ENCODE peak calls at places on chromosomes 4 and X, in six cellular contexts. One of them, this sample, is unnamed.

GRCh38 chr4:86558258-86558657 is 35.9 kb upstream of the PTPN13 start:
- DNase-seq in left lung: no peak
- DNase-seq in uterus: no peak
- DNase-seq in thoracic aorta: no peak
- DNase-seq in HL-60: no peak
- DNase-seq in AG04450: no peak
- DNase-seq in this sample: no peak

GRCh38 chrX:40099046-40099968 is 1.5 kb upstream of the BCOR start:
- DNase-seq in HL-60: peak; percentile 70
- DNase-seq in thoracic aorta: no peak
- DNase-seq in AG04450: no peak
- DNase-seq in uterus: peak; percentile 43
- DNase-seq in left lung: peak; percentile 84
- DNase-seq in this sample: peak; percentile 85

GRCh38 chr4:150209140-150209829 is 131.0 kb downstream of the DCLK2 start:
- DNase-seq in AG04450: peak; percentile 44
- DNase-seq in thoracic aorta: no peak
- DNase-seq in uterus: peak; percentile 55
- DNase-seq in left lung: no peak
- DNase-seq in HL-60: peak; percentile 12
- DNase-seq in this sample: peak; percentile 64

GRCh38 chr4:6834867-6835266 is 52.3 kb downstream of the KIAA0232 start:
- DNase-seq in left lung: no peak
- DNase-seq in HL-60: no peak
- DNase-seq in AG04450: no peak
- DNase-seq in uterus: no peak
- DNase-seq in thoracic aorta: no peak
- DNase-seq in this sample: no peak

GRCh38 chr4:129138762-129139496 is 43.0 kb downstream of the C4orf33 start:
- DNase-seq in uterus: no peak
- DNase-seq in left lung: no peak
- DNase-seq in HL-60: no peak
- DNase-seq in AG04450: no peak
- DNase-seq in thoracic aorta: no peak
- DNase-seq in this sample: no peak

GRCh38 chr4:124135409-124135813 is 577.1 kb downstream of the ANKRD50 start:
- DNase-seq in uterus: no peak
- DNase-seq in HL-60: no peak
- DNase-seq in AG04450: no peak
- DNase-seq in left lung: no peak
- DNase-seq in thoracic aorta: no peak
- DNase-seq in this sample: no peak

GRCh38 chr4:40196724-40197281 is at the start of gene RHOH:
- DNase-seq in uterus: no peak
- DNase-seq in AG04450: no peak
- DNase-seq in left lung: no peak
- DNase-seq in thoracic aorta: no peak
- DNase-seq in HL-60: peak; percentile 18
- DNase-seq in this sample: peak; percentile 95

GRCh38 chr4:71266090-71266794 is 72.6 kb upstream of the SLC4A4 start:
- DNase-seq in AG04450: peak; percentile 63
- DNase-seq in uterus: no peak
- DNase-seq in left lung: no peak
- DNase-seq in HL-60: no peak
- DNase-seq in thoracic aorta: no peak
- DNase-seq in this sample: peak; percentile 35

GRCh38 chrX:88613338-88613737 is 133.7 kb upstream of the CPXCR1 start:
- DNase-seq in uterus: no peak
- DNase-seq in AG04450: no peak
- DNase-seq in thoracic aorta: no peak
- DNase-seq in left lung: no peak
- DNase-seq in HL-60: no peak
- DNase-seq in this sample: no peak

GRCh38 chr4:140096483-140096861 is 57.5 kb downstream of the MAML3 start:
- DNase-seq in left lung: no peak
- DNase-seq in HL-60: no peak
- DNase-seq in thoracic aorta: no peak
- DNase-seq in uterus: no peak
- DNase-seq in AG04450: no peak
- DNase-seq in this sample: no peak

GRCh38 chr4:140094701-140095420 is 59.1 kb downstream of the MAML3 start:
- DNase-seq in left lung: peak; percentile 89
- DNase-seq in HL-60: peak; percentile 92
- DNase-seq in thoracic aorta: no peak
- DNase-seq in AG04450: no peak
- DNase-seq in uterus: no peak
- DNase-seq in this sample: no peak

GRCh38 chr4:140096921-140097320 is 57.1 kb downstream of the MAML3 start:
- DNase-seq in HL-60: no peak
- DNase-seq in left lung: no peak
- DNase-seq in uterus: no peak
- DNase-seq in thoracic aorta: no peak
- DNase-seq in AG04450: no peak
- DNase-seq in this sample: no peak

GRCh38 chr4:140097572-140097971 is 56.4 kb downstream of the MAML3 start:
- DNase-seq in AG04450: no peak
- DNase-seq in uterus: no peak
- DNase-seq in left lung: no peak
- DNase-seq in HL-60: no peak
- DNase-seq in thoracic aorta: no peak
- DNase-seq in this sample: no peak

GRCh38 chr4:140095694-140096482 is 58.1 kb downstream of the MAML3 start:
- DNase-seq in thoracic aorta: no peak
- DNase-seq in uterus: no peak
- DNase-seq in left lung: no peak
- DNase-seq in HL-60: peak; percentile 70
- DNase-seq in AG04450: peak; percentile 87
- DNase-seq in this sample: no peak
- H3K4me3 ChIP-seq in thoracic aorta: peak overlapping the region; percentile 23
- H3K4me3 ChIP-seq in uterus: no peak overlapping the region
- H3K4me3 ChIP-seq in left lung: no peak overlapping the region
- H3K4me3 ChIP-seq in HL-60: no peak overlapping the region
- H3K4me3 ChIP-seq in AG04450: no peak overlapping the region
- H3K4me3 ChIP-seq in this sample: no peak overlapping the region

GRCh38 chr4:18021720-18022571 is at the start of gene LCORL:
- DNase-seq in HL-60: peak; percentile 95
- DNase-seq in uterus: peak; percentile 95
- DNase-seq in AG04450: peak; percentile 93
- DNase-seq in left lung: peak; percentile 99
- DNase-seq in thoracic aorta: peak; percentile 77
- DNase-seq in this sample: peak; percentile 99
- TF ChIP-seq CTCF in HL-60: no peak
- TF ChIP-seq CTCF in uterus: no peak
- TF ChIP-seq CTCF in AG04450: no peak
- TF ChIP-seq CTCF in left lung: no peak
- TF ChIP-seq CTCF in thoracic aorta: no peak
- TF ChIP-seq CTCF in this sample: peak; percentile 32

GRCh38 chrX:23952984-23953907 is 45.4 kb downstream of the CXorf58 start:
- DNase-seq in HL-60: peak; percentile 66
- DNase-seq in uterus: no peak
- DNase-seq in thoracic aorta: no peak
- DNase-seq in AG04450: no peak
- DNase-seq in left lung: no peak
- DNase-seq in this sample: peak; percentile 65
- H3K4me3 ChIP-seq in HL-60: peak overlapping the region; percentile 17
- H3K4me3 ChIP-seq in uterus: no peak overlapping the region
- H3K4me3 ChIP-seq in thoracic aorta: peak overlapping the region; percentile 56
- H3K4me3 ChIP-seq in AG04450: no peak overlapping the region
- H3K4me3 ChIP-seq in left lung: no peak overlapping the region
- H3K4me3 ChIP-seq in this sample: peak overlapping the region; percentile 50

GRCh38 chr4:127793528-127793927 is 11.4 kb downstream of the HSPA4L start:
- DNase-seq in AG04450: no peak
- DNase-seq in thoracic aorta: no peak
- DNase-seq in uterus: no peak
- DNase-seq in HL-60: no peak
- DNase-seq in left lung: no peak
- DNase-seq in this sample: no peak

GRCh38 chr4:127783026-127783769 is 1.1 kb downstream of the HSPA4L start:
- DNase-seq in thoracic aorta: peak; percentile 45
- DNase-seq in HL-60: peak; percentile 34
- DNase-seq in AG04450: no peak
- DNase-seq in left lung: no peak
- DNase-seq in uterus: peak; percentile 54
- DNase-seq in this sample: no peak

GRCh38 chr4:127783971-127784519 is 1.9 kb downstream of the HSPA4L start:
- DNase-seq in thoracic aorta: no peak
- DNase-seq in HL-60: no peak
- DNase-seq in uterus: no peak
- DNase-seq in AG04450: no peak
- DNase-seq in left lung: no peak
- DNase-seq in this sample: peak; percentile 4

DNA sequence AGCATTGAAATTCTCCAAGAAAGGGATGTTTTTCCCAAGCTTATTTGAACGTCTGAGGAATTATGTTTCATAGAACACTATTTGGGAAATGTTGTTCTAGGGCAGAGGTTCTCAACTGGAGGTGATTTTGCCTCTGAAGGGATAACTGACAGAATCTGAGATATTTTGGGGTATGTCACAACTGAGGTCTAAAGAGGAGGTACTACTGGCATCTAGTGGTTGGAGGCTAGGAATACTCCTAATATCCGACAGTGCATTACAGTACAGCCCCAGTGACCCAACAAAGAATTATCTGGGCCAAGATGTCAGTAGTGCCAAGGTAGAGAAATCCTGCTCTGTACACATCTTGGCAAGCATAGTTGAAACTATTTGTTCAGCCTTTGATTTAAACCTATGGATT is 6.4 kb downstream of the HSPA4L start:
- DNase-seq in AG04450: no peak
- DNase-seq in HL-60: no peak
- DNase-seq in uterus: no peak
- DNase-seq in left lung: no peak
- DNase-seq in thoracic aorta: no peak
- DNase-seq in this sample: peak; percentile 32
- TF ChIP-seq CTCF in AG04450: peak; percentile 18
- TF ChIP-seq CTCF in HL-60: no peak
- TF ChIP-seq CTCF in uterus: peak; percentile 3
- TF ChIP-seq CTCF in left lung: no peak
- TF ChIP-seq CTCF in thoracic aorta: no peak
- TF ChIP-seq CTCF in this sample: peak; percentile 3

DNA sequence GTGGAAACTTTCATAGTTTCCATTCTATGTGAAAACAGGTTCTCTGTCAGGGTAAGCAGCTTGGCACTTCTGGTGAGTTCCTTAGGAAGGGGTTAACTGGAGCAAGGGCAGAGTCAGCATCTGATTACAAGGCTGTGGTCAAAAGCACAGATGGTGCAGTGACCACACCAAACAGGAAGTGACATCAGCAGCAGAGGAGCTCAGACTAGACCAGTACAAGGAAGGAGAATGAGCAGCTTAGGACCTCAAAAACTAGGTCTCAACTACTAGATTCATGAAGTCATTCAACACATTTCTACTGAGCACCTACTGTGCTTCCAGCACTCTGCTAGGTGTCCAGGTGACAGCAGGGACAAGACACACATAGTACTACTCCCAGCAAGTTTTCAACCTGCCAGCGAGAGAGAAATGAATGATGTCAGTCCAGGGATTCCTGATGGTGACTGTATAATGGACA is 130.2 kb downstream of the AMELX start:
- DNase-seq in AG04450: peak; percentile 62
- DNase-seq in thoracic aorta: no peak
- DNase-seq in uterus: no peak
- DNase-seq in HL-60: peak; percentile 27
- DNase-seq in left lung: no peak
- DNase-seq in this sample: peak; percentile 80
- H3K4me3 ChIP-seq in AG04450: no peak overlapping the region
- H3K4me3 ChIP-seq in thoracic aorta: no peak overlapping the region
- H3K4me3 ChIP-seq in uterus: no peak overlapping the region
- H3K4me3 ChIP-seq in HL-60: no peak overlapping the region
- H3K4me3 ChIP-seq in left lung: no peak overlapping the region
- H3K4me3 ChIP-seq in this sample: no peak overlapping the region

GRCh38 chrX:110466790-110467189 is 108.1 kb downstream of the RTL9 start:
- DNase-seq in uterus: no peak
- DNase-seq in left lung: no peak
- DNase-seq in AG04450: no peak
- DNase-seq in thoracic aorta: no peak
- DNase-seq in HL-60: no peak
- DNase-seq in this sample: no peak

DNA sequence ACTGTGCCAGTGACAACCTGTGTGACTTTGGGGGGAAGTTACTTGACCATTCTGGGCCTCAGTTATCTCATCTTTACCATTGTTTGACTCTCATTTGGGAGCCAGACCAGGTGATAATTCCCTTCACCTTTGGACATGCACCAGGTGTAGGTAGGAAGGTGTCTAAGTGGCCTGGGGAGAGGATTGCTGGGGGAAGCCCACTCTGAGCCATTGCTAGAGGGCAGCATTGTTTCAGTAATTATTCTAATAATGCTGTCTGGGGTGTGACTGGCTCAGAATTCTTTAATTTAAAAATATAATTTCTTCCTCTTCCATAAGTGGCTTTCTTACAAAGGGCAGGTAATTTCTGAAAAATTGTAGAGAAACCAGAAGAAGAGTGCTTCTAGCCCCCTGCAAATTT is 104.3 kb downstream of the RTL9 start:
- DNase-seq in left lung: no peak
- DNase-seq in AG04450: no peak
- DNase-seq in HL-60: no peak
- DNase-seq in uterus: no peak
- DNase-seq in thoracic aorta: no peak
- DNase-seq in this sample: no peak
- TF ChIP-seq CTCF in left lung: no peak
- TF ChIP-seq CTCF in AG04450: no peak
- TF ChIP-seq CTCF in HL-60: no peak
- TF ChIP-seq CTCF in uterus: no peak
- TF ChIP-seq CTCF in thoracic aorta: no peak
- TF ChIP-seq CTCF in this sample: no peak

DNA sequence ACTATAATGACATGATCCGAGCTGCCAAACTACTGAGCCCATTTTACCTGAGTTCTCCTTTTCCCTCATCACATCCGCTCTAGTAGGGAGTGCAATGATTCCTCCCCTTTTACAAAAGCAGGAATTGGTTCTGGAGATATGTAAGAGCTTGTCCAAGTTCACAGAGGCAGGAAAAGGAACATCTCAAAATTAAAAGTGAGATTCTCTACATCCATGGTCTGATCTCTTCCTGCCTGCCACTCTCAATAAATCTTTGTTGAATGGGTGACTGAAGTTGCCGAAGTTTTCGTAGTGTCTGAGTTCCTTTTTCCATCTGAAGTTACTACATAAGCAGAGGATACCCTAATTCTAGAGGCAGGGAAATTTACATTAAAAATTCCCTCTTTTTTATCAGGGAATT is at the start of gene FGFBP1:
- DNase-seq in AG04450: no peak
- DNase-seq in HL-60: no peak
- DNase-seq in left lung: no peak
- DNase-seq in uterus: no peak
- DNase-seq in thoracic aorta: no peak
- DNase-seq in this sample: no peak
- H3K4me3 ChIP-seq in AG04450: no peak within 1 kb of the TSS
- H3K4me3 ChIP-seq in HL-60: no peak within 1 kb of the TSS
- H3K4me3 ChIP-seq in left lung: no peak within 1 kb of the TSS
- H3K4me3 ChIP-seq in uterus: no peak within 1 kb of the TSS
- H3K4me3 ChIP-seq in thoracic aorta: no peak within 1 kb of the TSS
- H3K4me3 ChIP-seq in this sample: no peak within 1 kb of the TSS

This sample was measured in GM12865.